ENCODE peak calls at places on chromosomes 2 and 18, in four cellular contexts. One of them, this sample, is unnamed.

GRCh38 chr2:60512063-60512622 is 41.3 kb downstream of the BCL11A start:
- DNase-seq in adrenal gland: no peak
- DNase-seq in astrocyte of the spinal cord: no peak
- DNase-seq in GM23338: no peak
- DNase-seq in this sample: no peak

GRCh38 chr2:224952942-224953657 is 89.2 kb downstream of the DOCK10 start:
- DNase-seq in adrenal gland: no peak
- DNase-seq in astrocyte of the spinal cord: no peak
- DNase-seq in GM23338: no peak
- DNase-seq in this sample: no peak

GRCh38 chr2:187297806-187298205 is 150.2 kb downstream of the CALCRL start:
- DNase-seq in adrenal gland: no peak
- DNase-seq in astrocyte of the spinal cord: no peak
- DNase-seq in GM23338: no peak
- DNase-seq in this sample: no peak

GRCh38 chr2:62238236-62238635 is 42.3 kb downstream of the B3GNT2 start:
- DNase-seq in adrenal gland: peak
- DNase-seq in astrocyte of the spinal cord: no peak
- DNase-seq in GM23338: no peak
- DNase-seq in this sample: no peak

GRCh38 chr2:223970343-223971128 is 13.3 kb downstream of the MRPL44 start:
- DNase-seq in adrenal gland: peak
- DNase-seq in astrocyte of the spinal cord: peak
- DNase-seq in GM23338: peak
- DNase-seq in this sample: no peak

GRCh38 chr18:25237571-25238267 is 114.2 kb downstream of the ZNF521 start:
- DNase-seq in adrenal gland: no peak
- DNase-seq in astrocyte of the spinal cord: no peak
- DNase-seq in GM23338: no peak
- DNase-seq in this sample: no peak

GRCh38 chr2:149427371-149427770 is 97.0 kb downstream of the LYPD6 start:
- DNase-seq in adrenal gland: no peak
- DNase-seq in astrocyte of the spinal cord: no peak
- DNase-seq in GM23338: no peak
- DNase-seq in this sample: no peak

GRCh38 chr2:32711219-32711618 is 83.4 kb downstream of the TTC27 start:
- DNase-seq in adrenal gland: peak
- DNase-seq in astrocyte of the spinal cord: peak
- DNase-seq in GM23338: no peak
- DNase-seq in this sample: no peak

GRCh38 chr2:88866756-88867155 is 175.3 kb downstream of the RPIA start:
- DNase-seq in adrenal gland: no peak
- DNase-seq in astrocyte of the spinal cord: no peak
- DNase-seq in GM23338: no peak
- DNase-seq in this sample: no peak

GRCh38 chr2:112486895-112487294 is 4.9 kb downstream of the TTL start:
- DNase-seq in adrenal gland: no peak
- DNase-seq in astrocyte of the spinal cord: no peak
- DNase-seq in GM23338: no peak
- DNase-seq in this sample: no peak

GRCh38 chr2:94622113-94622618 is 249.1 kb upstream of the TEKT4 start:
- DNase-seq in adrenal gland: no peak
- DNase-seq in astrocyte of the spinal cord: no peak
- DNase-seq in GM23338: no peak
- DNase-seq in this sample: no peak

GRCh38 chr18:60892441-60892840 is 440.8 kb upstream of the CDH20 start:
- DNase-seq in adrenal gland: no peak
- DNase-seq in astrocyte of the spinal cord: peak
- DNase-seq in GM23338: no peak
- DNase-seq in this sample: no peak

GRCh38 chr2:46564350-46564749 is 85.0 kb downstream of the TMEM247 start:
- DNase-seq in adrenal gland: no peak
- DNase-seq in astrocyte of the spinal cord: no peak
- DNase-seq in GM23338: no peak
- DNase-seq in this sample: no peak

GRCh38 chr2:174878537-174879147 is 114.4 kb upstream of the CHRNA1 start:
- DNase-seq in adrenal gland: peak
- DNase-seq in astrocyte of the spinal cord: peak
- DNase-seq in GM23338: no peak
- DNase-seq in this sample: peak

GRCh38 chr2:120434487-120434886 is 88.6 kb downstream of the INHBB start:
- DNase-seq in adrenal gland: no peak
- DNase-seq in astrocyte of the spinal cord: no peak
- DNase-seq in GM23338: no peak
- DNase-seq in this sample: no peak

GRCh38 chr2:85411405-85411748 is 1.2 kb upstream of the CAPG start:
- DNase-seq in adrenal gland: no peak
- DNase-seq in astrocyte of the spinal cord: no peak
- DNase-seq in GM23338: no peak
- DNase-seq in this sample: no peak

GRCh38 chr2:126687086-126687485 is 31.1 kb downstream of the GYPC start:
- DNase-seq in adrenal gland: no peak
- DNase-seq in astrocyte of the spinal cord: no peak
- DNase-seq in GM23338: no peak
- DNase-seq in this sample: no peak

GRCh38 chr18:61719676-61720075 is 173.1 kb downstream of the RNF152 start:
- DNase-seq in adrenal gland: no peak
- DNase-seq in astrocyte of the spinal cord: no peak
- DNase-seq in GM23338: no peak
- DNase-seq in this sample: no peak

GRCh38 chr2:159111346-159111922 is 143.0 kb downstream of the TANC1 start:
- DNase-seq in adrenal gland: no peak
- DNase-seq in astrocyte of the spinal cord: no peak
- DNase-seq in GM23338: no peak
- DNase-seq in this sample: no peak

GRCh38 chr2:45651415-45652089 is at the start of gene PRKCE:
- DNase-seq in adrenal gland: peak
- DNase-seq in astrocyte of the spinal cord: peak
- DNase-seq in GM23338: peak
- DNase-seq in this sample: peak

GRCh38 chr2:71502941-71503738 is 49.8 kb downstream of the DYSF start:
- DNase-seq in adrenal gland: no peak
- DNase-seq in astrocyte of the spinal cord: no peak
- DNase-seq in GM23338: no peak
- DNase-seq in this sample: no peak

GRCh38 chr2:148642112-148642744 is 2.3 kb upstream of the EPC2 start:
- DNase-seq in adrenal gland: no peak
- DNase-seq in astrocyte of the spinal cord: no peak
- DNase-seq in GM23338: no peak
- DNase-seq in this sample: no peak

GRCh38 chr18:36419913-36420531 is 122.5 kb downstream of the FHOD3 start:
- DNase-seq in adrenal gland: no peak
- DNase-seq in astrocyte of the spinal cord: no peak
- DNase-seq in GM23338: peak
- DNase-seq in this sample: no peak

GRCh38 chr18:48490641-48491040 is 48.2 kb upstream of the CTIF start:
- DNase-seq in adrenal gland: no peak
- DNase-seq in astrocyte of the spinal cord: peak
- DNase-seq in GM23338: no peak
- DNase-seq in this sample: no peak

GRCh38 chr2:38076710-38077430 is 919 bp upstream of the CYP1B1 start:
- DNase-seq in adrenal gland: peak
- DNase-seq in astrocyte of the spinal cord: peak
- DNase-seq in GM23338: peak
- DNase-seq in this sample: peak
- TF ChIP-seq CTCF in adrenal gland: peak
- TF ChIP-seq CTCF in astrocyte of the spinal cord: peak
- TF ChIP-seq CTCF in GM23338: peak
- TF ChIP-seq CTCF in this sample: no peak

GRCh38 chr2:238287702-238288649 is at the start of gene PER2:
- DNase-seq in adrenal gland: peak
- DNase-seq in astrocyte of the spinal cord: peak
- DNase-seq in GM23338: peak
- DNase-seq in this sample: peak

GRCh38 chr2:238290715-238291549 is 2.5 kb upstream of the PER2 start:
- DNase-seq in adrenal gland: no peak
- DNase-seq in astrocyte of the spinal cord: no peak
- DNase-seq in GM23338: no peak
- DNase-seq in this sample: peak

GRCh38 chr2:238290079-238290478 is 1.7 kb upstream of the PER2 start:
- DNase-seq in adrenal gland: no peak
- DNase-seq in astrocyte of the spinal cord: peak
- DNase-seq in GM23338: peak
- DNase-seq in this sample: no peak

GRCh38 chr2:238288650-238289573 is 502 bp upstream of the PER2 start:
- DNase-seq in adrenal gland: peak
- DNase-seq in astrocyte of the spinal cord: peak
- DNase-seq in GM23338: peak
- DNase-seq in this sample: peak

GRCh38 chr2:238289574-238289973 is 1.2 kb upstream of the PER2 start:
- DNase-seq in adrenal gland: no peak
- DNase-seq in astrocyte of the spinal cord: no peak
- DNase-seq in GM23338: no peak
- DNase-seq in this sample: peak
- H3K4me3 ChIP-seq in adrenal gland: no peak
- H3K4me3 ChIP-seq in astrocyte of the spinal cord: peak
- H3K4me3 ChIP-seq in GM23338: peak
- H3K4me3 ChIP-seq in this sample: peak

DNA sequence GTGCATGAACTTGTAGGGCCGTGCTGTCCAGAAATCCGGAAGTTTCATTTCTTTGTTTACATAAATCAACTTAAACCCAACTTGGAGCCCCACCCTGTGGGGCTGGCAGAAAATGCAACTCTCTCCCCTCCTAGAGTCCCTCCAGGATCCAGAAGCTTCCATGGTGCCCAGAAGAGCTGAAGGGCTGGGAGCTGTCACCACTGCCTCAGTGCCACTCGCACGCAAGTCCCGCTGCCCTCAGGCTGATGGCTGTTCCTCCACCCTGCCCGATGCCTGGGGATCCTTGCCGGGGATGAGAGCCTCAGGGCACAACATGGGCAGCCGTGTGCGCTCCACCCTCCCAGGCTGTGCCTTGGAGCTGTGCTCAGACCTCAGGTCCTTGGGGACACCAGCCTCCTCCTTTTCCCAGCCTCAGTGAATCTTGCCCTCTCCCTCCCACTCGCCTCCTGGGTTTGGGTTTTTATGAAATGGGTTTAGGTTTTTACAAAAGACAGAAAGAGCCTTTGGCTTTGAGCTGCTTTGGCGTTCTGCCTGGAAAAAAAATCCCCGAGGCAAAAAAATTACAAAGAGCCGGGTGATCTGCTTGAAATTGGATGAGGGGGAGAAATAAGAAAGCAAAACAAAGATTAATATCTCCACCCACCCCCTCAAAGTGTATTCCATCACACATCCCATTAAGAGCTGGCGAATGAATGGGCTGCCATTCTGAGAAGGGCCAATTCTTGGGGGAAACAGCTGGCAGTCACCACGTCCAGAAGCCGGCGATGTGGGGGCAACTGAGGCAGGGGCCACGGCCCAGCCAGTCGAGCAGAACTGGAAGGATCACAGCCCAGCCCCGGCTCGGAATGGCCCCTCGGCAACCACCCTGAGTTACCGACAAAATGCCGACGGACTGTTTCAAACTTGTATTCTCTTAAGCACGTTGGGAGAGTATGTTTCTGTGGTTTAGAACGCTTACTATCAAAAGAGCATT is 155.4 kb downstream of the TWIST2 start:
- DNase-seq in adrenal gland: no peak
- DNase-seq in astrocyte of the spinal cord: peak
- DNase-seq in GM23338: no peak
- DNase-seq in this sample: no peak
- TF ChIP-seq CTCF in adrenal gland: no peak
- TF ChIP-seq CTCF in astrocyte of the spinal cord: peak
- TF ChIP-seq CTCF in GM23338: no peak
- TF ChIP-seq CTCF in this sample: no peak

DNA sequence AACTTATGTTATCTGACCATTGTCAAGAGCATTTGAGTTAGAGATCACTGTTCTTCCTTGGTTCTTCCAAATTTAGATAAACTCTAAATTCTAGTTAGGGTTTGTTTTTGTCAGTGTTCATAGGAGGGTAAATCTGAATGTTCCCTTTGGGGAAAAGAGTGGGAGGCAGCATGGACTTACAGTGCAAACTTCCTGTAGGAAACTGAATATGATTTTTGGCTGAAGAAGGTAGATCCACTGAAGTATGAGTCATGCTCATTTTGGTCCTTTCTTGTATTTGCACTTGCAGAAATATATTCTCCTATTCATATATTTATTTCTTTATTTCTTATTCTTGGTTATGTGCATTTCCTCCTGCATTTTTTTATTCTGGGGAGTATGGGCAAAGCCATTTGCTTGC is 27.3 kb downstream of the CCDC85A start:
- DNase-seq in adrenal gland: no peak
- DNase-seq in astrocyte of the spinal cord: no peak
- DNase-seq in GM23338: no peak
- DNase-seq in this sample: no peak
- H3K4me3 ChIP-seq in adrenal gland: no peak
- H3K4me3 ChIP-seq in astrocyte of the spinal cord: no peak
- H3K4me3 ChIP-seq in GM23338: no peak
- H3K4me3 ChIP-seq in this sample: no peak

GRCh38 chr2:235623052-235623451 is 129.2 kb downstream of the AGAP1 start:
- DNase-seq in adrenal gland: no peak
- DNase-seq in astrocyte of the spinal cord: no peak
- DNase-seq in GM23338: no peak
- DNase-seq in this sample: no peak

GRCh38 chr2:235621736-235622135 is 127.9 kb downstream of the AGAP1 start:
- DNase-seq in adrenal gland: no peak
- DNase-seq in astrocyte of the spinal cord: peak
- DNase-seq in GM23338: no peak
- DNase-seq in this sample: no peak

GRCh38 chr2:235627682-235628081 is 133.8 kb downstream of the AGAP1 start:
- DNase-seq in adrenal gland: no peak
- DNase-seq in astrocyte of the spinal cord: peak
- DNase-seq in GM23338: no peak
- DNase-seq in this sample: no peak

GRCh38 chr2:235630723-235631122 is 136.9 kb downstream of the AGAP1 start:
- DNase-seq in adrenal gland: no peak
- DNase-seq in astrocyte of the spinal cord: no peak
- DNase-seq in GM23338: no peak
- DNase-seq in this sample: no peak

GRCh38 chr2:235626658-235627057 is 132.8 kb downstream of the AGAP1 start:
- DNase-seq in adrenal gland: no peak
- DNase-seq in astrocyte of the spinal cord: no peak
- DNase-seq in GM23338: no peak
- DNase-seq in this sample: no peak
- TF ChIP-seq CTCF in adrenal gland: no peak
- TF ChIP-seq CTCF in astrocyte of the spinal cord: no peak
- TF ChIP-seq CTCF in GM23338: no peak
- TF ChIP-seq CTCF in this sample: no peak